ENCODE peak calls at places on chromosome 15, in four cellular contexts. A is ovary, N is psoas muscle, J is heart left ventricle. C is an unnamed sample.

GRCh38 chr15:90871097-90871715 is 2.8 kb downstream of the FURIN start:
- DNase-seq in A (peak; percentile 68), N (peak; percentile 62), J (no peak), C (peak; percentile 36)

GRCh38 chr15:34693053-34693744 is 61.6 kb downstream of the GJD2 start:
- DNase-seq in A (no peak), N (no peak), J (no peak), C (no peak)

GRCh38 chr15:97235285-97235985 is 725.1 kb upstream of the ARRDC4 start:
- DNase-seq in A (peak; percentile 59), N (no peak), J (peak; percentile 24), C (peak; percentile 71)

GRCh38 chr15:63521405-63522142 is 17.2 kb downstream of the USP3 start:
- DNase-seq in A (no peak), N (no peak), J (no peak), C (no peak)

GRCh38 chr15:34584321-34584668 is 844 bp upstream of the GOLGA8B start:
- DNase-seq in A (no peak), N (no peak), J (no peak), C (no peak)

GRCh38 chr15:59814409-59814808 is 125.3 kb upstream of the BNIP2 start:
- DNase-seq in A (no peak), N (no peak), J (no peak), C (no peak)

GRCh38 chr15:60583194-60583593 is 104.3 kb upstream of the ICE2 start:
- DNase-seq in A (no peak), N (no peak), J (no peak), C (peak; percentile 61)

GRCh38 chr15:84816694-84817460 is at the start of gene ALPK3:
- DNase-seq in A (no peak), N (peak; percentile 83), J (peak; percentile 87), C (peak; percentile 43)

GRCh38 chr15:70936326-70936725 is 43.7 kb downstream of the LRRC49 start:
- DNase-seq in A (no peak), N (no peak), J (no peak), C (no peak)

GRCh38 chr15:56786966-56787365 is 53.7 kb upstream of the ZNF280D start:
- DNase-seq in A (no peak), N (no peak), J (no peak), C (no peak)

GRCh38 chr15:74167891-74168331 is 5.6 kb upstream of the ISLR start:
- DNase-seq in A (no peak), N (no peak), J (no peak), C (no peak)

GRCh38 chr15:36970522-36970921 is 129.8 kb downstream of the MEIS2 start:
- DNase-seq in A (no peak), N (no peak), J (no peak), C (no peak)

GRCh38 chr15:34514251-34514760 is 69.1 kb downstream of the GOLGA8B start:
- DNase-seq in A (peak; percentile 80), N (peak; percentile 25), J (peak; percentile 59), C (peak; percentile 76)

GRCh38 chr15:35141743-35142356 is 56.8 kb upstream of the NANOGP8 start:
- DNase-seq in A (no peak), N (no peak), J (no peak), C (no peak)

GRCh38 chr15:99496302-99496629 is 69.5 kb upstream of the MEF2A start:
- DNase-seq in A (no peak), N (no peak), J (no peak), C (no peak)

GRCh38 chr15:84570164-84570692 is 30.6 kb upstream of the ZSCAN2 start:
- DNase-seq in A (peak; percentile 74), N (peak; percentile 68), J (peak; percentile 59), C (peak; percentile 52)

GRCh38 chr15:79953951-79954444 is 17.0 kb downstream of the BCL2A1 start:
- DNase-seq in A (no peak), N (no peak), J (no peak), C (no peak)

GRCh38 chr15:66253296-66253642 is 281 bp downstream of the MEGF11 start:
- DNase-seq in A (no peak), N (no peak), J (no peak), C (no peak)

GRCh38 chr15:78212546-78213424 is 21.6 kb downstream of the ACSBG1 start:
- DNase-seq in A (no peak), N (peak; percentile 82), J (peak; percentile 79), C (peak; percentile 40)

GRCh38 chr15:51092480-51092879 is 2.2 kb downstream of the TNFAIP8L3 start:
- DNase-seq in A (no peak), N (no peak), J (no peak), C (no peak)

GRCh38 chr15:26028086-26028740 is 165.1 kb upstream of the ATP10A start:
- DNase-seq in A (no peak), N (no peak), J (no peak), C (no peak)

GRCh38 chr15:61659571-61660190 is 400.6 kb downstream of the VPS13C start:
- DNase-seq in A (no peak), N (no peak), J (no peak), C (no peak)

GRCh38 chr15:92120082-92120481 is 266.6 kb downstream of the SLCO3A1 start:
- DNase-seq in A (no peak), N (no peak), J (no peak), C (no peak)

GRCh38 chr15:95347846-95348245 is 982.7 kb upstream of the NR2F2 start:
- DNase-seq in A (no peak), N (no peak), J (no peak), C (no peak)

GRCh38 chr15:48966595-48967301 is 3.0 kb upstream of the SHC4 start:
- DNase-seq in A (no peak), N (no peak), J (no peak), C (no peak)

GRCh38 chr15:40358492-40359353 is 704 bp downstream of the DISP2 start:
- DNase-seq in A (peak; percentile 67), N (no peak), J (no peak), C (no peak)
- TF ChIP-seq CTCF in A (no peak), N (no peak), J (no peak), C (no peak)

GRCh38 chr15:82262422-82263026 is at the start of the genes EFL1 and SAXO2:
- DNase-seq in A (peak; percentile 92), N (peak; percentile 90), J (peak; percentile 97), C (peak; percentile 97)

GRCh38 chr15:82263350-82263749 is 732 bp downstream of the SAXO2 start:
- DNase-seq in A (no peak), N (no peak), J (no peak), C (no peak)
- H3K27ac ChIP-seq in A (no peak overlapping the region), N (peak overlapping the region; percentile 88), J (no peak overlapping the region), C (peak overlapping the region; percentile 47)

GRCh38 chr15:88813960-88814359 is 10.7 kb downstream of the ACAN start:
- DNase-seq in A (no peak), N (no peak), J (no peak), C (no peak)
- H3K4me1 ChIP-seq in A (no peaks in the 10 kb centered on the region), N (no peaks in the 10 kb centered on the region), J (no peaks in the 10 kb centered on the region), C (no peaks in the 10 kb centered on the region)

DNA sequence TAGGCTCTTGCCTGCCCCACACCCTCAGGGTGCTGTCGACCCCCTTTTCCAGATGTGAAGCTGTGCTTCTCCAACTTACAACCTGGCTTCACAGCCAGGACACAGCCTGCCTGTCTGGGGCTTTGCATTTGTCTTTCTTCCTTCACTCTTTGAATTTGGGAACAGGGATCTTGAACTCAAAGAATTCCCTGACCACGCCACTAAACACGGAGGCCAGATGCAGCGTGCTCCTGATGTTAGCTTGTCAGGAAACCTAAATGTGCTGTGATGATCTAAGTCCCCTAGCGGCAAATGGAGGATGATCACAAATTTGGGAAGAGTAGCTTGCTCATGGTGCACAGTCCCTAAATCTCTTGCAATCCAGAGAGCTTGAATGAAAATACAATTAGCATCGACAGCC is 244.8 kb upstream of the RGMA start:
- DNase-seq in A (no peak), N (no peak), J (no peak), C (no peak)
- TF ChIP-seq CTCF in A (no peak), N (no peak), J (peak; percentile 26), C (no peak)

GRCh38 chr15:40247406-40247971 is 8.6 kb downstream of the PAK6 start:
- DNase-seq in A (no peak), N (no peak), J (no peak), C (no peak)
- H3K27ac ChIP-seq in A (no peak overlapping the region), N (no peak overlapping the region), J (no peak overlapping the region), C (no peak overlapping the region)

GRCh38 chr15:67840747-67841634 is 1.1 kb upstream of the RNU6-1 start:
- DNase-seq in A (no peak), N (no peak), J (no peak), C (peak; percentile 47)

GRCh38 chr15:67839929-67840746 is at the start of gene RNU6-1:
- DNase-seq in A (peak; percentile 97), N (peak; percentile 95), J (peak; percentile 96), C (peak; percentile 96)

GRCh38 chr15:67839358-67839928 is 402 bp downstream of the RNU6-1 start:
- DNase-seq in A (no peak), N (no peak), J (no peak), C (no peak)

GRCh38 chr15:67836955-67837354 is 2.9 kb downstream of the RNU6-1 start:
- DNase-seq in A (no peak), N (no peak), J (no peak), C (no peak)

GRCh38 chr15:67838789-67839332 is 984 bp downstream of the RNU6-1 start:
- DNase-seq in A (peak; percentile 71), N (peak; percentile 68), J (peak; percentile 77), C (peak; percentile 79)
- H3K4me1 ChIP-seq in A (peaks cover 23% of the 10 kb centered on the region), N (peaks cover 18% of the 10 kb centered on the region), J (peaks cover 40% of the 10 kb centered on the region), C (peaks cover 46% of the 10 kb centered on the region)

GRCh38 chr15:40914013-40914412 is 15.1 kb upstream of the DLL4 start:
- DNase-seq in A (no peak), N (no peak), J (no peak), C (no peak)

GRCh38 chr15:40909662-40910625 is 15.7 kb downstream of the VPS18 start:
- DNase-seq in A (no peak), N (peak; percentile 75), J (no peak), C (no peak)

GRCh38 chr15:40911139-40911538 is 16.9 kb downstream of the VPS18 start:
- DNase-seq in A (no peak), N (no peak), J (no peak), C (no peak)

GRCh38 chr15:40912478-40912877 is 16.7 kb upstream of the DLL4 start:
- DNase-seq in A (no peak), N (no peak), J (no peak), C (no peak)

GRCh38 chr15:40911693-40912092 is 17.4 kb downstream of the VPS18 start:
- DNase-seq in A (no peak), N (no peak), J (no peak), C (no peak)
- TF ChIP-seq CTCF in A (no peak), N (no peak), J (no peak), C (no peak)

GRCh38 chr15:39165026-39165706 is 415.7 kb upstream of the THBS1 start:
- DNase-seq in A (no peak), N (no peak), J (no peak), C (no peak)
- H3K27ac ChIP-seq in A (no peak overlapping the region), N (no peak overlapping the region), J (peak overlapping the region; percentile 31), C (no peak overlapping the region)

GRCh38 chr15:31367730-31368344 is 41.2 kb downstream of the KLF13 start:
- DNase-seq in A (peak; percentile 46), N (no peak), J (no peak), C (no peak)
- H3K4me1 ChIP-seq in A (peaks cover 13% of the 10 kb centered on the region), N (peaks cover 64% of the 10 kb centered on the region), J (peaks cover 93% of the 10 kb centered on the region), C (peaks cover 61% of the 10 kb centered on the region)

GRCh38 chr15:29570931-29571727 is 251.1 kb downstream of the TJP1 start:
- DNase-seq in A (peak; percentile 42), N (no peak), J (no peak), C (peak; percentile 64)

GRCh38 chr15:29571728-29572454 is 250.4 kb downstream of the TJP1 start:
- DNase-seq in A (no peak), N (no peak), J (no peak), C (peak; percentile 53)

GRCh38 chr15:29569533-29570092 is 252.7 kb downstream of the TJP1 start:
- DNase-seq in A (no peak), N (no peak), J (no peak), C (peak; percentile 28)

GRCh38 chr15:29568840-29569532 is 253.3 kb downstream of the TJP1 start:
- DNase-seq in A (no peak), N (no peak), J (no peak), C (peak; percentile 73)

GRCh38 chr15:29570121-29570930 is 251.9 kb downstream of the TJP1 start:
- DNase-seq in A (no peak), N (no peak), J (no peak), C (no peak)
- TF ChIP-seq CTCF in A (no peak), N (no peak), J (no peak), C (no peak)

C was measured in testis.